ENCODE peak calls at places on chromosomes 3 and 15, in ten cellular contexts. G is stimulated activated CD4-positive, alpha-beta T cell treated with anti-CD3 and anti-CD28 coated beads, Interleukin-1b, Interleukin-23, amount 100 ng/mL, for 4 hours; E is endothelial cell; C is cardiac muscle cell; Y is NCI-H1417; B is OCI-M1; P is smooth muscle cell of the brain vasculature; U is spleen; H is endothelial cell of umbilical vein; Z is HFFc6. V is an unnamed sample.

GRCh38 chr3:127177226-127177625 is 15.7 kb upstream of the PRR23E start:
- DNase-seq in Z (no peak), B (no peak), H (no peak), P (no peak), G (no peak), U (no peak), Y (no peak), E (no peak), C (peak; percentile 3), V (no peak)

GRCh38 chr3:210649-211048 is 14.1 kb downstream of the CHL1 start:
- DNase-seq in Y (no peak), B (no peak), U (no peak), Z (no peak), C (no peak), P (no peak), H (no peak), E (no peak), G (no peak), V (no peak)

GRCh38 chr3:58271901-58272501 is 34.0 kb upstream of the RPP14 start:
- DNase-seq in H (peak; percentile 79), U (no peak), G (no peak), B (peak; percentile 19), E (no peak), C (peak; percentile 93), P (peak; percentile 53), Y (no peak), Z (peak; percentile 85), V (no peak)

GRCh38 chr3:99250272-99250671 is 348.8 kb upstream of the DCBLD2 start:
- DNase-seq in B (no peak), U (no peak), Y (peak; percentile 61), P (no peak), Z (peak; percentile 81), G (no peak), H (no peak), C (no peak), E (no peak), V (no peak)

GRCh38 chr3:36907911-36908646 is 36.8 kb downstream of the TRANK1 start:
- DNase-seq in C (peak; percentile 80), G (no peak), H (peak; percentile 90), B (peak; percentile 92), P (no peak), Z (peak; percentile 15), E (peak; percentile 7), Y (no peak), U (peak; percentile 88), V (peak; percentile 18)

GRCh38 chr3:159763466-159764210 is 225.0 kb upstream of the IL12A start:
- DNase-seq in C (peak; percentile 85), G (no peak), H (peak; percentile 85), U (peak; percentile 83), P (no peak), B (no peak), Z (peak; percentile 84), Y (peak; percentile 91), E (peak; percentile 80), V (peak; percentile 90)

GRCh38 chr3:87674397-87675161 is 384.2 kb downstream of the CGGBP1 start:
- DNase-seq in U (no peak), P (no peak), C (no peak), G (no peak), Y (no peak), B (peak; percentile 28), H (no peak), E (no peak), Z (no peak), V (no peak)

GRCh38 chr3:99248913-99249312 is 347.4 kb upstream of the DCBLD2 start:
- DNase-seq in Y (no peak), H (peak; percentile 16), Z (no peak), C (peak; percentile 6), U (no peak), E (no peak), G (no peak), P (no peak), B (no peak), V (no peak)

GRCh38 chr3:138118863-138119766 is 3.7 kb upstream of the DZIP1L start:
- DNase-seq in Y (peak; percentile 72), C (peak; percentile 78), U (no peak), B (peak; percentile 79), P (peak; percentile 50), Z (peak; percentile 61), G (peak; percentile 35), E (peak; percentile 85), H (peak; percentile 77), V (peak; percentile 93)

GRCh38 chr3:149534671-149535394 is 60.3 kb downstream of the TM4SF4 start:
- DNase-seq in Z (peak; percentile 50), E (no peak), P (no peak), Y (peak; percentile 72), C (peak; percentile 59), U (no peak), B (no peak), G (no peak), H (no peak), V (no peak)

GRCh38 chr3:186193534-186194450 is 84.9 kb upstream of the ETV5 start:
- DNase-seq in B (no peak), Y (no peak), U (no peak), E (peak; percentile 28), H (no peak), C (peak; percentile 13), Z (no peak), G (no peak), P (no peak), V (peak; percentile 84)

GRCh38 chr3:193960485-193961172 is 175.3 kb upstream of the HES1 start:
- DNase-seq in E (no peak), U (no peak), C (peak; percentile 50), Y (no peak), B (no peak), G (no peak), P (no peak), Z (no peak), H (peak; percentile 67), V (no peak)

GRCh38 chr3:139561959-139562676 is 22.6 kb upstream of the RBP1 start:
- DNase-seq in U (no peak), H (peak; percentile 37), B (no peak), Y (peak; percentile 43), G (no peak), C (peak; percentile 64), P (no peak), E (peak; percentile 55), Z (no peak), V (peak; percentile 87)

GRCh38 chr15:50872832-50873231 is 35.7 kb upstream of the AP4E1 start:
- DNase-seq in P (no peak), G (no peak), E (no peak), Y (no peak), B (no peak), H (no peak), C (no peak), Z (no peak), U (no peak), V (no peak)

GRCh38 chr3:41434781-41435180 is 235.5 kb downstream of the CTNNB1 start:
- DNase-seq in Y (no peak), B (no peak), U (no peak), Z (peak; percentile 7), P (no peak), G (no peak), C (peak; percentile 11), E (no peak), H (no peak), V (no peak)

GRCh38 chr15:79025201-79025600 is 65.4 kb downstream of the RASGRF1 start:
- DNase-seq in C (no peak), B (peak; percentile 48), E (peak; percentile 40), P (no peak), Y (no peak), H (no peak), G (no peak), Z (no peak), U (no peak), V (peak; percentile 56)

GRCh38 chr3:96259-96658 is 100.3 kb upstream of the CHL1 start:
- DNase-seq in Z (no peak), C (no peak), Y (no peak), B (no peak), U (no peak), H (no peak), G (no peak), P (no peak), E (no peak), V (no peak)

GRCh38 chr15:100873029-100873677 is 6.5 kb upstream of the ALDH1A3 start:
- DNase-seq in Z (peak; percentile 79), C (peak; percentile 93), G (no peak), P (peak; percentile 65), U (no peak), H (peak; percentile 82), E (peak; percentile 68), Y (peak; percentile 90), B (peak; percentile 75), V (peak; percentile 86)

GRCh38 chr3:145368748-145369147 is 792.2 kb downstream of the PLOD2 start:
- DNase-seq in Z (no peak), G (no peak), Y (no peak), E (no peak), U (no peak), B (no peak), C (no peak), P (no peak), H (no peak), V (no peak)

GRCh38 chr3:15271785-15272381 is 60.5 kb downstream of the SH3BP5 start:
- DNase-seq in Y (no peak), B (peak; percentile 91), G (peak; percentile 58), H (no peak), E (no peak), U (peak; percentile 92), C (no peak), P (no peak), Z (no peak), V (no peak)

GRCh38 chr15:57462391-57462790 is 86.1 kb downstream of the CGNL1 start:
- DNase-seq in Z (no peak), C (peak; percentile 42), U (no peak), B (peak; percentile 8), Y (no peak), E (no peak), G (no peak), H (peak; percentile 52), P (no peak), V (no peak)

GRCh38 chr3:123369085-123369484 is 79.8 kb downstream of the ADCY5 start:
- DNase-seq in G (no peak), U (peak; percentile 29), C (no peak), Y (no peak), E (no peak), H (no peak), B (no peak), Z (no peak), P (no peak), V (no peak)

GRCh38 chr3:179091113-179091512 is 19.5 kb upstream of the ZMAT3 start:
- DNase-seq in H (no peak), B (no peak), E (no peak), P (no peak), Y (no peak), U (no peak), C (no peak), Z (no peak), G (no peak), V (no peak)

GRCh38 chr15:88940110-88940675 is 27.0 kb upstream of the MFGE8 start:
- DNase-seq in E (no peak), H (no peak), B (no peak), G (no peak), Z (no peak), P (no peak), U (no peak), Y (no peak), C (no peak), V (no peak)

GRCh38 chr3:148042663-148043445 is 633.7 kb downstream of the ZIC1 start:
- DNase-seq in Y (no peak), U (no peak), E (no peak), Z (peak; percentile 57), G (no peak), P (no peak), C (peak; percentile 55), H (peak; percentile 75), B (no peak), V (no peak)

GRCh38 chr15:99614749-99615288 is 49.0 kb downstream of the MEF2A start:
- DNase-seq in H (no peak), C (no peak), Y (no peak), U (no peak), E (no peak), Z (no peak), G (no peak), B (peak; percentile 81), P (no peak), V (no peak)

GRCh38 chr3:47961815-47962606 is 54.2 kb downstream of the MAP4 start:
- DNase-seq in P (peak; percentile 21), U (no peak), C (no peak), H (no peak), B (peak; percentile 67), Y (no peak), G (no peak), Z (peak; percentile 53), E (no peak), V (peak; percentile 62)

GRCh38 chr15:47184003-47184404 is 533.3 kb upstream of the SEMA6D start:
- DNase-seq in Z (no peak), P (no peak), Y (peak; percentile 43), C (no peak), H (peak; percentile 62), G (no peak), U (peak; percentile 63), B (no peak), E (peak; percentile 46), V (peak; percentile 74)